ENCODE peak calls at places on chromosomes 5 and 9, in ten cellular contexts. H, S, O, K, N, E, Q, I, D and M are unnamed samples.

GRCh38 chr9:130924448-130924788 is 14.6 kb downstream of the FIBCD1 start:
- DNase-seq in I (no peak), H (no peak), Q (no peak), D (no peak), E (no peak), S (no peak), N (no peak), O (no peak), K (no peak), M (no peak)

GRCh38 chr9:88033303-88033702 is 59.0 kb upstream of the CDK20 start:
- DNase-seq in O (no peak), E (no peak), I (no peak), K (no peak), N (no peak), Q (no peak), D (no peak), S (no peak), H (no peak), M (no peak)

GRCh38 chr5:62720036-62720441 is 141.4 kb downstream of the LRRC70 start:
- DNase-seq in N (peak; percentile 6), O (peak; percentile 31), D (no peak), E (no peak), Q (peak; percentile 76), H (peak; percentile 55), I (no peak), K (peak; percentile 31), S (no peak), M (no peak)

GRCh38 chr5:150553402-150553801 is 45.5 kb downstream of the NDST1 start:
- DNase-seq in I (no peak), Q (no peak), H (no peak), S (no peak), E (no peak), O (no peak), K (no peak), N (no peak), D (no peak), M (no peak)

GRCh38 chr5:33657804-33658435 is 217.2 kb downstream of the TARS1 start:
- DNase-seq in S (no peak), E (no peak), I (no peak), O (no peak), N (no peak), H (no peak), D (no peak), K (no peak), Q (peak; percentile 66), M (no peak)

GRCh38 chr9:128104171-128104618 is 23.3 kb downstream of the PTGES2 start:
- DNase-seq in K (no peak), S (no peak), Q (no peak), N (no peak), I (no peak), D (no peak), H (no peak), E (no peak), O (peak; percentile 91), M (no peak)

GRCh38 chr9:134230092-134230941 is 66.0 kb upstream of the RNU6ATAC start:
- DNase-seq in S (no peak), H (no peak), E (no peak), O (no peak), Q (no peak), D (no peak), I (no peak), N (no peak), K (no peak), M (no peak)

GRCh38 chr5:173547579-173547978 is 68.9 kb downstream of the BOD1 start:
- DNase-seq in N (no peak), E (no peak), D (no peak), K (no peak), Q (no peak), S (no peak), O (no peak), H (peak; percentile 49), I (no peak), M (peak; percentile 11)

GRCh38 chr5:40681351-40682311 is 1.9 kb downstream of the PTGER4 start:
- DNase-seq in E (peak; percentile 36), H (no peak), S (no peak), Q (peak; percentile 63), N (no peak), O (no peak), I (no peak), K (peak; percentile 16), D (peak; percentile 64), M (no peak)

GRCh38 chr5:167573274-167574127 is 717.9 kb upstream of the WWC1 start:
- DNase-seq in E (no peak), O (no peak), S (no peak), D (no peak), Q (peak; percentile 85), N (no peak), K (peak; percentile 20), I (no peak), H (peak; percentile 47), M (peak; percentile 20)

GRCh38 chr5:37860206-37860605 is 20.4 kb upstream of the GDNF start:
- DNase-seq in S (no peak), E (no peak), H (no peak), O (no peak), Q (no peak), I (no peak), K (no peak), N (no peak), D (no peak), M (no peak)

GRCh38 chr5:38463634-38464521 is 92.6 kb downstream of the LIFR start:
- DNase-seq in I (no peak), E (peak; percentile 86), S (no peak), Q (no peak), N (peak; percentile 100), O (peak; percentile 82), K (no peak), D (no peak), H (peak; percentile 89), M (peak; percentile 60)

GRCh38 chr9:69535911-69536310 is 136.3 kb downstream of the APBA1 start:
- DNase-seq in E (no peak), I (no peak), D (no peak), O (no peak), H (peak; percentile 75), S (no peak), K (no peak), N (no peak), Q (no peak), M (no peak)

GRCh38 chr9:6566409-6567139 is 79.0 kb downstream of the GLDC start:
- DNase-seq in H (peak; percentile 100), I (no peak), S (peak; percentile 41), O (no peak), Q (no peak), E (peak; percentile 90), N (peak; percentile 94), K (no peak), D (peak; percentile 34), M (peak; percentile 50)

GRCh38 chr9:112489876-112490661 is 3.4 kb downstream of the KIAA1958 start:
- DNase-seq in D (no peak), H (no peak), N (peak; percentile 24), Q (no peak), S (no peak), I (peak; percentile 20), O (no peak), K (peak; percentile 28), E (no peak), M (no peak)